ENCODE peak calls at places on chromosomes 12 and 14, in ten cellular contexts. B is tibial artery, F is cardiac fibroblast, K is fibroblast of pulmonary artery, G is K562, D is tibial nerve, X is heart right ventricle, L is lower leg skin, V is body of pancreas, O is HCT116. U is an unnamed sample.

GRCh38 chr12:22409071-22409951 is 74.8 kb upstream of the ST8SIA1 start:
- DNase-seq in B (no peak), F (no peak), K (no peak), G (peak), D (no peak), X (no peak), L (no peak), V (no peak), O (no peak), U (no peak)

GRCh38 chr14:67241416-67242362 is at the start of gene PALS1:
- DNase-seq in B (no peak), F (peak), K (peak), G (peak), D (no peak), X (no peak), L (peak), V (peak), O (peak), U (peak)

GRCh38 chr12:62604373-62604772 is 137.7 kb downstream of the MON2 start:
- DNase-seq in B (no peak), F (no peak), K (no peak), G (no peak), D (no peak), X (no peak), L (no peak), V (no peak), O (no peak), U (no peak)

GRCh38 chr12:31118347-31118830 is 44.7 kb downstream of the DDX11 start:
- DNase-seq in B (no peak), F (no peak), K (no peak), G (peak), D (no peak), X (no peak), L (no peak), V (no peak), O (no peak), U (peak)

GRCh38 chr14:21734457-21735074 is 60.9 kb upstream of the OR4E1 start:
- DNase-seq in B (no peak), F (peak), K (peak), G (peak), D (no peak), X (no peak), L (no peak), V (peak), O (peak), U (peak)

GRCh38 chr14:75295061-75295461 is 16.4 kb downstream of the FOS start:
- DNase-seq in B (peak), F (peak), K (peak), G (peak), D (peak), X (peak), L (peak), V (peak), O (no peak), U (peak)

GRCh38 chr14:104799657-104800599 is 973 bp upstream of the ZBTB42 start:
- DNase-seq in B (peak), F (peak), K (peak), G (peak), D (peak), X (peak), L (peak), V (peak), O (no peak), U (peak)

GRCh38 chr12:56486694-56487093 is 1.3 kb downstream of the GLS2 start:
- DNase-seq in B (no peak), F (no peak), K (no peak), G (no peak), D (no peak), X (no peak), L (no peak), V (no peak), O (no peak), U (no peak)

GRCh38 chr12:106031736-106032135 is 107.0 kb downstream of the NUAK1 start:
- DNase-seq in B (no peak), F (no peak), K (no peak), G (no peak), D (no peak), X (no peak), L (no peak), V (no peak), O (no peak), U (no peak)

GRCh38 chr12:13165578-13166120 is 30.9 kb upstream of the EMP1 start:
- DNase-seq in B (peak), F (peak), K (peak), G (no peak), D (no peak), X (peak), L (peak), V (peak), O (peak), U (peak)

GRCh38 chr12:116919247-116919671 is 8.5 kb downstream of the FBXW8 start:
- DNase-seq in B (no peak), F (no peak), K (no peak), G (peak), D (no peak), X (no peak), L (no peak), V (no peak), O (no peak), U (no peak)

GRCh38 chr14:83342590-83342989 is 1808.9 kb upstream of the SEL1L start:
- DNase-seq in B (peak), F (no peak), K (no peak), G (no peak), D (peak), X (peak), L (peak), V (peak), O (no peak), U (peak)

GRCh38 chr12:109581856-109582255 is 8.3 kb downstream of the MVK start:
- DNase-seq in B (no peak), F (peak), K (peak), G (peak), D (no peak), X (no peak), L (no peak), V (no peak), O (no peak), U (peak)

GRCh38 chr12:118884226-118884625 is 97.1 kb upstream of the SRRM4 start:
- DNase-seq in B (no peak), F (peak), K (no peak), G (no peak), D (no peak), X (no peak), L (no peak), V (no peak), O (no peak), U (no peak)

GRCh38 chr12:132582582-132583279 is 27.7 kb downstream of the LRCOL1 start:
- DNase-seq in B (no peak), F (no peak), K (no peak), G (no peak), D (no peak), X (no peak), L (no peak), V (no peak), O (no peak), U (no peak)

GRCh38 chr12:42854208-42854607 is 264.7 kb upstream of the PRICKLE1 start:
- DNase-seq in B (no peak), F (peak), K (peak), G (no peak), D (no peak), X (no peak), L (no peak), V (no peak), O (no peak), U (peak)

GRCh38 chr12:51819851-51820720 is 28.4 kb downstream of the FIGNL2 start:
- DNase-seq in B (no peak), F (peak), K (no peak), G (no peak), D (no peak), X (no peak), L (no peak), V (peak), O (no peak), U (no peak)

GRCh38 chr14:24331731-24332093 is 3.2 kb downstream of the ADCY4 start:
- DNase-seq in B (no peak), F (no peak), K (no peak), G (no peak), D (no peak), X (no peak), L (no peak), V (no peak), O (no peak), U (no peak)

GRCh38 chr12:54370218-54370730 is 6.0 kb upstream of the GPR84 start:
- DNase-seq in B (peak), F (peak), K (peak), G (peak), D (peak), X (peak), L (no peak), V (peak), O (no peak), U (peak)

GRCh38 chr12:124392991-124393790 is 98.3 kb downstream of the RFLNA start:
- DNase-seq in B (peak), F (peak), K (peak), G (no peak), D (peak), X (peak), L (no peak), V (peak), O (no peak), U (peak)

GRCh38 chr12:14260011-14260993 is 105.2 kb upstream of the ATF7IP start:
- DNase-seq in B (peak), F (peak), K (peak), G (peak), D (peak), X (peak), L (peak), V (peak), O (peak), U (peak)
- H3K4me3 ChIP-seq in B (peak), F (peak), K (peak), G (no peak), D (peak), X (peak), L (no peak), V (no peak), O (no peak), U (no peak)

GRCh38 chr14:92510972-92511371 is 2.6 kb upstream of the RIN3 start:
- DNase-seq in B (no peak), F (no peak), K (no peak), G (peak), D (no peak), X (no peak), L (no peak), V (no peak), O (peak), U (no peak)
- TF ChIP-seq CTCF in B (no peak), F (no peak), K (no peak), G (peak), D (no peak), X (peak), L (no peak), V (no peak), O (no peak), U (no peak)

GRCh38 chr14:85789506-85789905 is 259.6 kb downstream of the FLRT2 start:
- DNase-seq in B (no peak), F (no peak), K (no peak), G (no peak), D (no peak), X (no peak), L (no peak), V (no peak), O (no peak), U (no peak)

GRCh38 chr14:85798852-85799251 is 268.9 kb downstream of the FLRT2 start:
- DNase-seq in B (no peak), F (no peak), K (no peak), G (no peak), D (no peak), X (no peak), L (no peak), V (no peak), O (no peak), U (no peak)

GRCh38 chr14:85788834-85789233 is 258.9 kb downstream of the FLRT2 start:
- DNase-seq in B (no peak), F (no peak), K (no peak), G (no peak), D (no peak), X (no peak), L (no peak), V (no peak), O (no peak), U (no peak)

GRCh38 chr14:85793533-85793932 is 263.6 kb downstream of the FLRT2 start:
- DNase-seq in B (no peak), F (no peak), K (no peak), G (no peak), D (no peak), X (no peak), L (no peak), V (no peak), O (no peak), U (no peak)
- H3K4me3 ChIP-seq in B (no peak), F (no peak), K (no peak), G (no peak), D (no peak), X (no peak), L (no peak), V (no peak), O (no peak), U (no peak)

GRCh38 chr14:89241934-89242670 is 174.9 kb downstream of the FOXN3 start:
- DNase-seq in B (no peak), F (no peak), K (no peak), G (no peak), D (no peak), X (no peak), L (no peak), V (no peak), O (no peak), U (no peak)
- TF ChIP-seq CTCF in B (no peak), F (no peak), K (no peak), G (no peak), D (no peak), X (no peak), L (no peak), V (no peak), O (no peak), U (no peak)

GRCh38 chr12:18246057-18246456 is 15.3 kb upstream of the PIK3C2G start:
- DNase-seq in B (no peak), F (no peak), K (no peak), G (no peak), D (no peak), X (no peak), L (no peak), V (no peak), O (no peak), U (no peak)
- H3K4me3 ChIP-seq in B (no peak), F (no peak), K (no peak), G (no peak), D (no peak), X (no peak), L (no peak), V (no peak), O (no peak), U (no peak)

GRCh38 chr12:48286665-48287064 is 64.1 kb downstream of the ZNF641 start:
- DNase-seq in B (no peak), F (peak), K (peak), G (peak), D (no peak), X (no peak), L (no peak), V (no peak), O (no peak), U (no peak)
- TF ChIP-seq CTCF in B (peak), F (peak), K (peak), G (peak), D (peak), X (peak), L (no peak), V (peak), O (peak), U (peak)

GRCh38 chr14:94388896-94389469 is 581 bp upstream of the SERPINA1 start:
- DNase-seq in B (no peak), F (no peak), K (no peak), G (no peak), D (no peak), X (no peak), L (no peak), V (no peak), O (no peak), U (no peak)
- H3K4me3 ChIP-seq in B (no peak), F (no peak), K (no peak), G (no peak), D (no peak), X (peak), L (no peak), V (no peak), O (no peak), U (no peak)

GRCh38 chr14:69038449-69039286 is 59.6 kb upstream of the ACTN1 start:
- DNase-seq in B (no peak), F (peak), K (peak), G (peak), D (no peak), X (no peak), L (no peak), V (no peak), O (no peak), U (peak)

GRCh38 chr14:69037790-69038448 is 58.8 kb upstream of the ACTN1 start:
- DNase-seq in B (no peak), F (peak), K (peak), G (peak), D (no peak), X (no peak), L (no peak), V (no peak), O (no peak), U (peak)

GRCh38 chr14:69039287-69039628 is 60.2 kb upstream of the ACTN1 start:
- DNase-seq in B (no peak), F (peak), K (peak), G (no peak), D (no peak), X (no peak), L (no peak), V (no peak), O (peak), U (peak)

GRCh38 chr14:69036757-69037506 is 57.8 kb upstream of the ACTN1 start:
- DNase-seq in B (no peak), F (no peak), K (peak), G (peak), D (no peak), X (no peak), L (no peak), V (no peak), O (no peak), U (no peak)

DNA sequence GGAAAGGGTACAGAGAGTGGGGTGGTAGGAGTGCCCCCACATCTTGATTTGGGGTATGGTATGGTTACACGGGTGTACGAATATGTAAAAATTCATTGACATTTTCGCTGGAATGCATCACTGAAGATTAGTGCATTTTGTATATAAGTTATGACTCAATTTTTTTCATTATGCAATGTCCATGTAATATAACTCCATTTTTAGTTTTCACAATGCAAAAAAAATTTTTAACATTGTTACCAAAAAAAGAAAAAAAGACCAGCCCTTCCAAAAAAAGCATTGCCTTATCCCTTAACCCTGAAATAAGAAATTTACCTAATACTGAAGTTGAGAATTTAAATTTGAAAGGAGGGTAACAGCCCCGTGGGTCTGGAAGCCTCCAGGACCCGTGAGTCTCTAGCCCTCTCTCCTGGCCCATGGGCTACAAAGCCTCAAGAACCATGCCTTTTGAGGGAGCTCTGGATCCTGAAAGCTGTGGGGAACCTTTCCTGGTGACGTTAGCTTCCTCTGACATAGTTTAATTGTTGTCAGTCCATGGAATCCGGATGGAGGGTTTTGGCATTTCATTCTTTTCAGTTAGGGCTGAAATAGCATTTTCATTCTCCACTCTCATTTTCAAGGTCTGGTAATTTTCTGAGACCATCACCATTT is 55.6 kb upstream of the ACTN1 start:
- DNase-seq in B (no peak), F (peak), K (peak), G (no peak), D (no peak), X (no peak), L (no peak), V (no peak), O (no peak), U (no peak)
- TF ChIP-seq CTCF in B (no peak), F (no peak), K (peak), G (no peak), D (no peak), X (peak), L (no peak), V (no peak), O (no peak), U (no peak)

U was measured in foreskin fibroblast.